ENCODE peak calls at places on chromosomes 6 and 20, in ten cellular contexts. One of them, this sample, is unnamed.

GRCh38 chr6:32203435-32204267 is 11.2 kb upstream of the GPSM3 start:
- DNase-seq in NCI-H2107: no peak
- DNase-seq in CD8-positive, alpha-beta T cell: no peak
- DNase-seq in astrocyte of the cerebellum: no peak
- DNase-seq in left ventricle myocardium inferior: no peak
- DNase-seq in SW480: no peak
- DNase-seq in occipital lobe: no peak
- DNase-seq in T-helper 9 cell: no peak
- DNase-seq in Peyer's patch: no peak
- DNase-seq in GM20000: no peak
- DNase-seq in this sample: no peak

GRCh38 chr6:25302677-25303128 is 23.5 kb downstream of the CARMIL1 start:
- DNase-seq in NCI-H2107: no peak
- DNase-seq in CD8-positive, alpha-beta T cell: no peak
- DNase-seq in astrocyte of the cerebellum: no peak
- DNase-seq in left ventricle myocardium inferior: no peak
- DNase-seq in SW480: no peak
- DNase-seq in occipital lobe: no peak
- DNase-seq in T-helper 9 cell: no peak
- DNase-seq in Peyer's patch: no peak
- DNase-seq in GM20000: no peak
- DNase-seq in this sample: no peak

GRCh38 chr6:18022398-18023231 is 35.2 kb upstream of the KIF13A start:
- DNase-seq in NCI-H2107: no peak
- DNase-seq in CD8-positive, alpha-beta T cell: no peak
- DNase-seq in astrocyte of the cerebellum: peak
- DNase-seq in left ventricle myocardium inferior: no peak
- DNase-seq in SW480: peak
- DNase-seq in occipital lobe: peak
- DNase-seq in T-helper 9 cell: no peak
- DNase-seq in Peyer's patch: no peak
- DNase-seq in GM20000: no peak
- DNase-seq in this sample: no peak

GRCh38 chr6:162078667-162079066 is 648.9 kb downstream of the PRKN start:
- DNase-seq in NCI-H2107: no peak
- DNase-seq in CD8-positive, alpha-beta T cell: no peak
- DNase-seq in astrocyte of the cerebellum: no peak
- DNase-seq in left ventricle myocardium inferior: no peak
- DNase-seq in SW480: no peak
- DNase-seq in occipital lobe: no peak
- DNase-seq in T-helper 9 cell: no peak
- DNase-seq in Peyer's patch: no peak
- DNase-seq in GM20000: no peak
- DNase-seq in this sample: no peak

GRCh38 chr6:37173573-37174195 is 3.7 kb downstream of the PIM1 start:
- DNase-seq in NCI-H2107: no peak
- DNase-seq in CD8-positive, alpha-beta T cell: peak
- DNase-seq in astrocyte of the cerebellum: no peak
- DNase-seq in left ventricle myocardium inferior: no peak
- DNase-seq in SW480: no peak
- DNase-seq in occipital lobe: peak
- DNase-seq in T-helper 9 cell: no peak
- DNase-seq in Peyer's patch: no peak
- DNase-seq in GM20000: no peak
- DNase-seq in this sample: no peak

GRCh38 chr20:62212309-62212708 is 7.8 kb downstream of the HRH3 start:
- DNase-seq in NCI-H2107: no peak
- DNase-seq in CD8-positive, alpha-beta T cell: no peak
- DNase-seq in astrocyte of the cerebellum: no peak
- DNase-seq in left ventricle myocardium inferior: no peak
- DNase-seq in SW480: no peak
- DNase-seq in occipital lobe: no peak
- DNase-seq in T-helper 9 cell: no peak
- DNase-seq in Peyer's patch: no peak
- DNase-seq in GM20000: no peak
- DNase-seq in this sample: no peak

GRCh38 chr20:22430746-22431168 is 153.6 kb downstream of the FOXA2 start:
- DNase-seq in NCI-H2107: no peak
- DNase-seq in CD8-positive, alpha-beta T cell: no peak
- DNase-seq in astrocyte of the cerebellum: no peak
- DNase-seq in left ventricle myocardium inferior: no peak
- DNase-seq in SW480: no peak
- DNase-seq in occipital lobe: no peak
- DNase-seq in T-helper 9 cell: no peak
- DNase-seq in Peyer's patch: no peak
- DNase-seq in GM20000: no peak
- DNase-seq in this sample: no peak

GRCh38 chr6:70694371-70694770 is 26.7 kb downstream of the SMAP1 start:
- DNase-seq in NCI-H2107: no peak
- DNase-seq in CD8-positive, alpha-beta T cell: no peak
- DNase-seq in astrocyte of the cerebellum: no peak
- DNase-seq in left ventricle myocardium inferior: no peak
- DNase-seq in SW480: no peak
- DNase-seq in occipital lobe: no peak
- DNase-seq in T-helper 9 cell: no peak
- DNase-seq in Peyer's patch: no peak
- DNase-seq in GM20000: no peak
- DNase-seq in this sample: no peak

GRCh38 chr20:19934792-19935491 is 82.2 kb upstream of the NAA20 start:
- DNase-seq in NCI-H2107: peak
- DNase-seq in CD8-positive, alpha-beta T cell: no peak
- DNase-seq in astrocyte of the cerebellum: no peak
- DNase-seq in left ventricle myocardium inferior: peak
- DNase-seq in SW480: no peak
- DNase-seq in occipital lobe: peak
- DNase-seq in T-helper 9 cell: no peak
- DNase-seq in Peyer's patch: peak
- DNase-seq in GM20000: peak
- DNase-seq in this sample: no peak

GRCh38 chr6:90025418-90026089 is 131.3 kb downstream of the GJA10 start:
- DNase-seq in NCI-H2107: peak
- DNase-seq in CD8-positive, alpha-beta T cell: no peak
- DNase-seq in astrocyte of the cerebellum: peak
- DNase-seq in left ventricle myocardium inferior: no peak
- DNase-seq in SW480: peak
- DNase-seq in occipital lobe: no peak
- DNase-seq in T-helper 9 cell: no peak
- DNase-seq in Peyer's patch: no peak
- DNase-seq in GM20000: no peak
- DNase-seq in this sample: no peak

GRCh38 chr6:34809914-34810882 is 18.3 kb downstream of the BLTP3A start:
- DNase-seq in NCI-H2107: no peak
- DNase-seq in CD8-positive, alpha-beta T cell: no peak
- DNase-seq in astrocyte of the cerebellum: no peak
- DNase-seq in left ventricle myocardium inferior: no peak
- DNase-seq in SW480: no peak
- DNase-seq in occipital lobe: no peak
- DNase-seq in T-helper 9 cell: no peak
- DNase-seq in Peyer's patch: no peak
- DNase-seq in GM20000: no peak
- DNase-seq in this sample: no peak

GRCh38 chr20:62351469-62352401 is 15.4 kb downstream of the LAMA5 start:
- DNase-seq in NCI-H2107: no peak
- DNase-seq in CD8-positive, alpha-beta T cell: no peak
- DNase-seq in astrocyte of the cerebellum: no peak
- DNase-seq in left ventricle myocardium inferior: no peak
- DNase-seq in SW480: no peak
- DNase-seq in occipital lobe: no peak
- DNase-seq in T-helper 9 cell: no peak
- DNase-seq in Peyer's patch: no peak
- DNase-seq in GM20000: no peak
- DNase-seq in this sample: no peak

GRCh38 chr6:27672113-27672799 is 199.4 kb upstream of the ZNF184 start:
- DNase-seq in NCI-H2107: no peak
- DNase-seq in CD8-positive, alpha-beta T cell: no peak
- DNase-seq in astrocyte of the cerebellum: no peak
- DNase-seq in left ventricle myocardium inferior: no peak
- DNase-seq in SW480: peak
- DNase-seq in occipital lobe: no peak
- DNase-seq in T-helper 9 cell: no peak
- DNase-seq in Peyer's patch: no peak
- DNase-seq in GM20000: peak
- DNase-seq in this sample: no peak

GRCh38 chr6:7580927-7581618 is 8.9 kb upstream of the SNRNP48 start:
- DNase-seq in NCI-H2107: no peak
- DNase-seq in CD8-positive, alpha-beta T cell: no peak
- DNase-seq in astrocyte of the cerebellum: no peak
- DNase-seq in left ventricle myocardium inferior: no peak
- DNase-seq in SW480: no peak
- DNase-seq in occipital lobe: no peak
- DNase-seq in T-helper 9 cell: no peak
- DNase-seq in Peyer's patch: no peak
- DNase-seq in GM20000: no peak
- DNase-seq in this sample: no peak

GRCh38 chr6:2552648-2553154 is 198.0 kb downstream of the MYLK4 start:
- DNase-seq in NCI-H2107: no peak
- DNase-seq in CD8-positive, alpha-beta T cell: no peak
- DNase-seq in astrocyte of the cerebellum: no peak
- DNase-seq in left ventricle myocardium inferior: no peak
- DNase-seq in SW480: no peak
- DNase-seq in occipital lobe: no peak
- DNase-seq in T-helper 9 cell: no peak
- DNase-seq in Peyer's patch: no peak
- DNase-seq in GM20000: no peak
- DNase-seq in this sample: no peak

GRCh38 chr20:49712918-49713778 is 530 bp downstream of the B4GALT5 start:
- DNase-seq in NCI-H2107: no peak
- DNase-seq in CD8-positive, alpha-beta T cell: peak
- DNase-seq in astrocyte of the cerebellum: no peak
- DNase-seq in left ventricle myocardium inferior: peak
- DNase-seq in SW480: peak
- DNase-seq in occipital lobe: no peak
- DNase-seq in T-helper 9 cell: peak
- DNase-seq in Peyer's patch: peak
- DNase-seq in GM20000: no peak
- DNase-seq in this sample: peak

This sample was measured in T-helper 1 cell.